ENCODE peak calls at places on chromosome 2, in eight cellular contexts. Z is right lobe of liver; K is adrenal gland; Y is IMR-90; R is effector memory CD4-positive, alpha-beta T cell; F is psoas muscle; M is breast epithelium; Q is endothelial cell of umbilical vein. X is an unnamed sample.

GRCh38 chr2:10406016-10406415 is 42.1 kb downstream of the ODC1 start:
- DNase-seq in Z (peak; percentile 77), F (peak; percentile 74), Q (no peak), M (peak; percentile 35), K (no peak), R (no peak), Y (no peak), X (no peak)

GRCh38 chr2:241948901-241949735 is 79.6 kb downstream of the RTP5 start:
- DNase-seq in Y (no peak), Q (no peak), F (no peak), K (no peak), Z (peak; percentile 46), R (no peak), M (no peak), X (no peak)

GRCh38 chr2:232309592-232309991 is 69.0 kb upstream of the ALPP start:
- DNase-seq in K (no peak), Y (no peak), Q (no peak), R (no peak), Z (no peak), M (no peak), F (no peak), X (no peak)

GRCh38 chr2:167122389-167122788 is 234.1 kb downstream of the XIRP2 start:
- DNase-seq in K (no peak), Y (no peak), R (no peak), Q (no peak), Z (no peak), M (no peak), F (no peak), X (no peak)

GRCh38 chr2:102033028-102033749 is 41.4 kb downstream of the IL1R2 start:
- DNase-seq in Y (peak; percentile 79), Q (peak; percentile 47), F (no peak), K (peak; percentile 40), M (peak; percentile 90), R (no peak), Z (peak; percentile 79), X (no peak)

GRCh38 chr2:152864601-152865000 is 146.2 kb downstream of the ARL6IP6 start:
- DNase-seq in R (no peak), K (no peak), Z (no peak), Y (no peak), M (no peak), Q (no peak), F (no peak), X (no peak)

GRCh38 chr2:70523996-70524965 is 29.3 kb downstream of the TGFA start:
- DNase-seq in F (no peak), R (peak; percentile 7), M (peak; percentile 86), K (peak; percentile 94), Z (peak; percentile 53), Y (peak; percentile 34), Q (no peak), X (no peak)

GRCh38 chr2:98940102-98940501 is 4.1 kb upstream of the CRACDL start:
- DNase-seq in K (no peak), R (no peak), Y (no peak), M (no peak), F (no peak), Q (no peak), Z (no peak), X (no peak)

GRCh38 chr2:24644032-24644431 is 149.2 kb downstream of the PTRHD1 start:
- DNase-seq in K (no peak), Q (no peak), F (no peak), M (no peak), Z (no peak), R (no peak), Y (no peak), X (no peak)

GRCh38 chr2:54862229-54862628 is 138.8 kb downstream of the EML6 start:
- DNase-seq in Q (no peak), K (no peak), F (no peak), M (no peak), Y (no peak), R (no peak), Z (no peak), X (no peak)

GRCh38 chr2:168348076-168348475 is 100.7 kb upstream of the STK39 start:
- DNase-seq in Z (no peak), Y (peak; percentile 24), K (peak; percentile 11), M (no peak), F (no peak), R (no peak), Q (peak; percentile 36), X (no peak)

GRCh38 chr2:46252891-46253659 is 44.1 kb upstream of the EPAS1 start:
- DNase-seq in M (no peak), Y (no peak), Q (peak; percentile 74), Z (peak; percentile 90), F (no peak), K (peak; percentile 48), R (no peak), X (no peak)

GRCh38 chr2:219495531-219496122 is 3.1 kb upstream of the GMPPA start:
- DNase-seq in M (no peak), Q (peak; percentile 59), K (peak; percentile 61), F (peak; percentile 88), R (no peak), Z (no peak), Y (peak; percentile 74), X (peak; percentile 34)

GRCh38 chr2:231557571-231558217 is 27.4 kb upstream of the NMUR1 start:
- DNase-seq in R (peak; percentile 45), Q (peak; percentile 74), Y (peak; percentile 81), Z (peak; percentile 57), F (peak; percentile 86), K (peak; percentile 68), M (peak; percentile 23), X (peak; percentile 47)

GRCh38 chr2:12675801-12676200 is 40.9 kb upstream of the TRIB2 start:
- DNase-seq in M (no peak), R (no peak), Z (no peak), Q (peak; percentile 65), F (no peak), Y (peak; percentile 28), K (no peak), X (no peak)

GRCh38 chr2:143974262-143974661 is 545.7 kb downstream of the ZEB2 start:
- DNase-seq in R (no peak), Q (no peak), K (no peak), Y (peak; percentile 85), Z (no peak), F (no peak), M (no peak), X (no peak)

GRCh38 chr2:238315031-238315595 is 5.2 kb upstream of the TRAF3IP1 start:
- DNase-seq in R (no peak), M (no peak), K (no peak), Q (no peak), Y (no peak), F (no peak), Z (no peak), X (no peak)

GRCh38 chr2:95013726-95014125 is 11.8 kb upstream of the MAL start:
- DNase-seq in Q (no peak), Y (no peak), F (peak; percentile 14), Z (no peak), R (no peak), K (no peak), M (no peak), X (no peak)

GRCh38 chr2:80969900-80970299 is 665.3 kb upstream of the LRRTM1 start:
- DNase-seq in Z (no peak), Q (no peak), Y (no peak), F (no peak), R (no peak), K (no peak), M (no peak), X (no peak)

DNA sequence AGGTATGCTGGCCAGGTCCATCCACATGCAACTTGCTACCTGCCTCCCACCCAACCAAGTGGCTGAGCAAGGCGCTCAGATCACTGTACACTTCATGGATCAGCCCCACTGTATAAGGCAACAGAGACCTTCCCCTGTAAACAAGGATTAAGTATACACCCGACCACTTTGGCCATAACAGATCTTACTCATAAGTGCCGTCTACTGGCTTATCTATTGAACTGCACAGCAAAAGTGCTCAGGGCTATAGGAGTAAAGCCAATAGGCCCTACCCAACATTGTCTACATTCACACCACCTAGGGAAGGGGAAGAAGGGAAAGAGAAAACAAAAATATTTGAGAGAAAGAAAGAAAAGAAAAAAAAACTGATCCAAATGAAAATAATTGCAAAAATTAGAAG is 663.9 kb upstream of the LRRTM1 start:
- DNase-seq in Y (no peak), F (no peak), R (no peak), M (no peak), Q (no peak), K (no peak), Z (no peak), X (no peak)
- H3K9me3 ChIP-seq in Y (peaks cover 21% of the 10 kb centered on the region), F (peaks cover 9% of the 10 kb centered on the region), R (peaks cover 4% of the 10 kb centered on the region), M (peaks cover 18% of the 10 kb centered on the region), Q (peaks cover 2% of the 10 kb centered on the region), K (no peaks in the 10 kb centered on the region), Z (no peaks in the 10 kb centered on the region), X (peaks cover 4% of the 10 kb centered on the region)

GRCh38 chr2:174172802-174173355 is 75.5 kb downstream of the OLA1 start:
- DNase-seq in Y (no peak), R (no peak), K (no peak), Z (no peak), Q (no peak), F (no peak), M (no peak), X (no peak)

GRCh38 chr2:174166261-174166660 is 82.1 kb downstream of the OLA1 start:
- DNase-seq in Q (no peak), Z (no peak), M (no peak), K (no peak), F (no peak), Y (no peak), R (no peak), X (no peak)

GRCh38 chr2:174174741-174175140 is 73.6 kb downstream of the OLA1 start:
- DNase-seq in R (no peak), F (no peak), Q (peak; percentile 9), M (no peak), Y (no peak), Z (no peak), K (no peak), X (no peak)

GRCh38 chr2:174171686-174172445 is 76.5 kb downstream of the OLA1 start:
- DNase-seq in Q (no peak), R (no peak), F (no peak), Z (no peak), K (no peak), Y (no peak), M (no peak), X (no peak)

GRCh38 chr2:174169372-174169771 is 79.0 kb downstream of the OLA1 start:
- DNase-seq in Q (no peak), K (no peak), F (no peak), R (no peak), M (no peak), Z (no peak), Y (no peak), X (no peak)
- H3K9me3 ChIP-seq in Q (no peaks in the 10 kb centered on the region), K (peaks cover 17% of the 10 kb centered on the region), F (peaks cover 23% of the 10 kb centered on the region), R (peaks cover 31% of the 10 kb centered on the region), M (peaks cover 9% of the 10 kb centered on the region), Z (no peaks in the 10 kb centered on the region), Y (peaks cover 8% of the 10 kb centered on the region), X (peaks cover 4% of the 10 kb centered on the region)

DNA sequence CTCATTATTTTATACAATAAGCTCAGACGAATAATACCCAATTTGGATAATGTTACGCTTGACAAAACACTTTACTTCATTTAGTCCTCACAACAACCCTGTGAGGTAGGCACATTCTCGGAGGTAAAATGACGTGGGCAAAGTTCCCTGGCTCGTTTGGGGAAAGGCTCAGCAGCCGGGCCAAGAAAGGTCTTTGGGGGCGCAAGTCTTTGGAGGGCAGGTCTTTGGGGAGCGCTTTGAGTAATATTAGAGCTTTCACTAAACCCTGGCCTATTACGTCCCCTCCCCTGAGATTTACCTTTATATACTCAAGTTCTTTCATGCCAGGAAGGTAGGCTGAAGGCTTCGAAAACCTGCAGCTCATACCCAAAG is 427 bp downstream of the RBKS start:
- DNase-seq in Z (peak; percentile 56), K (peak; percentile 57), M (no peak), Y (no peak), R (no peak), F (no peak), Q (no peak), X (no peak)
- H3K9me3 ChIP-seq in Z (no peaks in the 10 kb centered on the region), K (no peaks in the 10 kb centered on the region), M (no peaks in the 10 kb centered on the region), Y (no peaks in the 10 kb centered on the region), R (no peaks in the 10 kb centered on the region), F (no peaks in the 10 kb centered on the region), Q (no peaks in the 10 kb centered on the region), X (no peaks in the 10 kb centered on the region)

GRCh38 chr2:33419548-33420255 is 56.7 kb upstream of the RASGRP3 start:
- DNase-seq in Z (no peak), K (no peak), R (no peak), Q (no peak), M (no peak), F (no peak), Y (peak; percentile 41), X (no peak)
- H3K9me3 ChIP-seq in Z (no peaks in the 10 kb centered on the region), K (no peaks in the 10 kb centered on the region), R (no peaks in the 10 kb centered on the region), Q (no peaks in the 10 kb centered on the region), M (no peaks in the 10 kb centered on the region), F (no peaks in the 10 kb centered on the region), Y (no peaks in the 10 kb centered on the region), X (no peaks in the 10 kb centered on the region)

X was measured in T-helper 17 cell.